ENCODE peak calls at places on chromosomes 4 and X, in six cellular contexts. J, L, Q, E, A and K are unnamed samples.

GRCh38 chr4:77619408-77619807 is 13.8 kb downstream of the CXCL13 start:
- DNase-seq in J (no peak), L (no peak), Q (no peak), E (no peak), A (no peak), K (no peak)

GRCh38 chrX:29231800-29232199 is 644.6 kb downstream of the IL1RAPL1 start:
- DNase-seq in J (no peak), L (peak), Q (no peak), E (no peak), A (no peak), K (no peak)

GRCh38 chr4:99144070-99144469 is at the start of gene ADH4:
- DNase-seq in J (no peak), L (no peak), Q (no peak), E (no peak), A (no peak), K (no peak)

GRCh38 chr4:53185853-53186590 is 179.8 kb downstream of the SCFD2 start:
- DNase-seq in J (no peak), L (no peak), Q (no peak), E (no peak), A (no peak), K (no peak)

GRCh38 chr4:150570862-150571261 is 11.1 kb upstream of the MAB21L2 start:
- DNase-seq in J (no peak), L (no peak), Q (no peak), E (no peak), A (no peak), K (no peak)

GRCh38 chr4:56671860-56672259 is 9.2 kb downstream of the HOPX start:
- DNase-seq in J (no peak), L (no peak), Q (no peak), E (no peak), A (no peak), K (no peak)

GRCh38 chr4:8155660-8156421 is 2.8 kb downstream of the ABLIM2 start:
- DNase-seq in J (no peak), L (no peak), Q (no peak), E (no peak), A (peak), K (no peak)

GRCh38 chr4:119549639-119550038 is 79.0 kb downstream of the PDE5A start:
- DNase-seq in J (no peak), L (no peak), Q (no peak), E (no peak), A (no peak), K (no peak)

GRCh38 chr4:124726269-124726668 is 13.7 kb upstream of the ANKRD50 start:
- DNase-seq in J (no peak), L (no peak), Q (no peak), E (no peak), A (no peak), K (no peak)

GRCh38 chr4:186554890-186555827 is at the start of gene MTNR1A:
- DNase-seq in J (no peak), L (peak), Q (no peak), E (no peak), A (peak), K (no peak)

GRCh38 chrX:134603806-134604700 is 54.2 kb downstream of the PLAC1 start:
- DNase-seq in J (no peak), L (peak), Q (no peak), E (no peak), A (no peak), K (no peak)

GRCh38 chr4:53804719-53805118 is 213.4 kb upstream of the LNX1 start:
- DNase-seq in J (no peak), L (no peak), Q (no peak), E (no peak), A (peak), K (peak)

GRCh38 chr4:110091426-110091825 is 107.0 kb downstream of the ELOVL6 start:
- DNase-seq in J (no peak), L (peak), Q (no peak), E (no peak), A (no peak), K (no peak)

GRCh38 chr4:10438924-10439323 is 18.3 kb downstream of the ZNF518B start:
- DNase-seq in J (no peak), L (no peak), Q (no peak), E (no peak), A (no peak), K (no peak)

GRCh38 chr4:133095591-133095990 is 53.5 kb upstream of the PCDH10 start:
- DNase-seq in J (no peak), L (no peak), Q (no peak), E (no peak), A (no peak), K (no peak)

GRCh38 chr4:74930166-74930565 is 2.8 kb upstream of the PARM1 start:
- DNase-seq in J (no peak), L (no peak), Q (no peak), E (no peak), A (no peak), K (no peak)

GRCh38 chr4:82360298-82361177 is 13.3 kb downstream of the HNRNPD start:
- DNase-seq in J (no peak), L (peak), Q (no peak), E (no peak), A (peak), K (no peak)

GRCh38 chrX:141714680-141715079 is 16.1 kb upstream of the SPANXD start:
- DNase-seq in J (no peak), L (no peak), Q (no peak), E (no peak), A (no peak), K (no peak)

GRCh38 chr4:144711685-144712456 is 65.9 kb downstream of the HHIP start:
- DNase-seq in J (no peak), L (no peak), Q (no peak), E (no peak), A (no peak), K (no peak)

GRCh38 chr4:38606587-38606905 is 57.5 kb upstream of the KLF3 start:
- DNase-seq in J (no peak), L (no peak), Q (no peak), E (no peak), A (no peak), K (no peak)

GRCh38 chr4:180156684-180157083 is 2086.5 kb upstream of the TENM3 start:
- DNase-seq in J (no peak), L (no peak), Q (no peak), E (no peak), A (no peak), K (no peak)

GRCh38 chrX:13304052-13304451 is 15.8 kb downstream of the ATXN3L start:
- DNase-seq in J (no peak), L (no peak), Q (no peak), E (no peak), A (no peak), K (no peak)

GRCh38 chrX:11887175-11887574 is 129.1 kb downstream of the MSL3 start:
- DNase-seq in J (no peak), L (no peak), Q (no peak), E (no peak), A (no peak), K (no peak)

GRCh38 chr4:107857741-107858140 is 33.0 kb downstream of the SGMS2 start:
- DNase-seq in J (no peak), L (no peak), Q (no peak), E (no peak), A (no peak), K (no peak)

GRCh38 chr4:174434455-174434854 is 87.8 kb downstream of the HPGD start:
- DNase-seq in J (no peak), L (no peak), Q (no peak), E (no peak), A (no peak), K (no peak)